ENCODE peak calls at places on chromosome 13, in eight cellular contexts. K is tibial nerve, L is IMR-90, Y is heart left ventricle, X is body of pancreas, H is sigmoid colon, T is NB4, M is uterus. V is an unnamed sample.

GRCh38 chr13:41398494-41399190 is 58.7 kb upstream of the RGCC start:
- DNase-seq in T (no peak), K (no peak), L (no peak), M (no peak), X (no peak), Y (no peak), H (no peak), V (no peak)

GRCh38 chr13:105016266-105016665 is 1519.2 kb downstream of the EFNB2 start:
- DNase-seq in X (no peak), Y (no peak), L (no peak), K (no peak), H (no peak), M (no peak), T (no peak), V (no peak)

GRCh38 chr13:103022328-103022727 is 43.9 kb downstream of the SLC10A2 start:
- DNase-seq in H (no peak), M (no peak), T (no peak), K (no peak), X (no peak), Y (no peak), L (no peak), V (no peak)

GRCh38 chr13:30266751-30267150 is 40.6 kb downstream of the KATNAL1 start:
- DNase-seq in Y (no peak), T (no peak), M (no peak), X (no peak), K (no peak), H (no peak), L (no peak), V (no peak)

GRCh38 chr13:66887088-66887487 is 343.0 kb downstream of the PCDH9 start:
- DNase-seq in T (no peak), H (no peak), X (no peak), K (no peak), Y (no peak), M (no peak), L (peak; percentile 57), V (no peak)

GRCh38 chr13:39451301-39451700 is 151.7 kb downstream of the LHFPL6 start:
- DNase-seq in K (peak; percentile 70), T (peak; percentile 85), X (no peak), H (no peak), M (no peak), Y (no peak), L (peak; percentile 16), V (peak; percentile 43)

GRCh38 chr13:46622918-46623256 is 69.9 kb downstream of the LRCH1 start:
- DNase-seq in Y (peak; percentile 61), L (peak; percentile 84), M (peak; percentile 65), H (peak; percentile 91), K (peak; percentile 63), T (no peak), X (peak; percentile 25), V (no peak)

GRCh38 chr13:73440296-73440895 is 381.6 kb downstream of the KLF5 start:
- DNase-seq in H (no peak), M (no peak), T (peak; percentile 6), Y (no peak), L (no peak), X (no peak), K (no peak), V (peak; percentile 36)

GRCh38 chr13:23141964-23142363 is 38.8 kb upstream of the SGCG start:
- DNase-seq in X (no peak), H (no peak), Y (no peak), M (no peak), L (no peak), K (no peak), T (no peak), V (no peak)

GRCh38 chr13:104837756-104838155 is 1697.7 kb downstream of the EFNB2 start:
- DNase-seq in M (no peak), Y (no peak), X (no peak), L (no peak), T (peak; percentile 91), K (no peak), H (no peak), V (no peak)

GRCh38 chr13:39483326-39483725 is 119.7 kb downstream of the LHFPL6 start:
- DNase-seq in H (no peak), K (no peak), L (peak; percentile 18), Y (no peak), T (no peak), M (no peak), X (no peak), V (no peak)

GRCh38 chr13:48009298-48009697 is 8.2 kb upstream of the SUCLA2 start:
- DNase-seq in K (no peak), T (peak; percentile 85), L (peak; percentile 51), M (no peak), Y (no peak), H (no peak), X (no peak), V (no peak)

GRCh38 chr13:31670831-31671617 is 68.3 kb upstream of the RXFP2 start:
- DNase-seq in M (no peak), K (no peak), T (no peak), L (no peak), H (no peak), X (no peak), Y (no peak), V (no peak)

GRCh38 chr13:46866150-46866549 is 30.7 kb downstream of the HTR2A start:
- DNase-seq in M (no peak), T (peak; percentile 98), L (peak; percentile 63), X (no peak), Y (peak; percentile 36), H (peak; percentile 74), K (peak; percentile 5), V (peak; percentile 50)

GRCh38 chr13:41756198-41756885 is 204.6 kb downstream of the VWA8 start:
- DNase-seq in X (no peak), L (no peak), H (no peak), T (peak; percentile 51), Y (no peak), K (no peak), M (no peak), V (no peak)

GRCh38 chr13:66926200-66926850 is 303.8 kb downstream of the PCDH9 start:
- DNase-seq in T (no peak), K (no peak), M (no peak), L (no peak), Y (no peak), X (no peak), H (no peak), V (no peak)

GRCh38 chr13:53821632-53822031 is 793.0 kb downstream of the OLFM4 start:
- DNase-seq in Y (no peak), M (no peak), H (peak; percentile 57), X (no peak), T (no peak), L (no peak), K (no peak), V (no peak)

GRCh38 chr13:97285221-97285955 is 63.3 kb downstream of the MBNL2 start:
- DNase-seq in M (no peak), X (no peak), H (no peak), Y (no peak), T (no peak), L (no peak), K (no peak), V (no peak)

DNA sequence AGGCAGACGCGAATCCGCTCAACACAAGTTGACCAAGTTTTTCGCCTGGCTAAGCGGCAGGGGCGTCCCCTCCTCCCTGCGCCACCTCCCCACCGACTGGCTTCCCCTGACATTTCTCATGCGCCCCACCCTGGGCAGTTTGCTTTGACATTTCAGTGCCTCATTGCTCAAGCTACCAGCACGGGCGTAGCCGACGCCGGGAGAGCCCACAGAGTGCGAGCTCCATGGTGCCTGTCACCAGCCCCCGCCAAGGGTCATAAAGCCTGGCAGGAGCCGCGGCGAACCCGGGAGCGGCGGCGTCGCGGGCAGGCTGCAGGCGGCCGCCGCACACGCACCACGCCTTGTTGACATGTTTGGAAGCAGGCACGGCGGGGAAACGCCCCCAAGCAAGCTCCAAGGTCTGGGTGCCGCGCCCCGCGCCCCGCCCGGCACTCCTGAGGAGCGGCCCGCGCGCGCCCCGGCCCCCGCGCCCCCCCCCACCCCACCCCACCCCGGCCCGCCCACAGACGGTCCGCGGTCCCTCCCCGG is 640 bp downstream of the FBXL3 start:
- DNase-seq in Y (peak; percentile 92), X (peak; percentile 87), T (peak; percentile 91), H (peak; percentile 90), K (peak; percentile 70), M (peak; percentile 80), L (peak; percentile 37), V (peak; percentile 91)
- TF ChIP-seq POLR2A in Y (no peak), X (no peak), T (no peak), H (no peak), K (peak; percentile 16), M (no peak), L (no peak), V (no peak)

GRCh38 chr13:45341034-45341798 is at the start of gene TPT1:
- DNase-seq in H (peak; percentile 100), M (peak; percentile 100), T (peak; percentile 99), K (peak; percentile 97), L (peak; percentile 98), X (peak; percentile 99), Y (peak; percentile 99), V (peak; percentile 100)

GRCh38 chr13:45339867-45340266 is 1.1 kb downstream of the TPT1 start:
- DNase-seq in M (no peak), X (no peak), Y (no peak), L (no peak), K (no peak), T (no peak), H (no peak), V (no peak)

GRCh38 chr13:45339399-45339798 is 1.6 kb downstream of the TPT1 start:
- DNase-seq in Y (no peak), X (no peak), M (no peak), K (no peak), T (no peak), L (no peak), H (no peak), V (no peak)

GRCh38 chr13:45341799-45342584 is 1.0 kb upstream of the TPT1 start:
- DNase-seq in H (peak; percentile 83), K (peak; percentile 45), L (no peak), M (peak; percentile 47), Y (peak; percentile 54), X (peak; percentile 57), T (peak; percentile 83), V (peak; percentile 60)

GRCh38 chr13:45340422-45341033 is 455 bp downstream of the TPT1 start:
- DNase-seq in X (peak; percentile 92), T (peak; percentile 95), K (peak; percentile 86), L (peak; percentile 91), H (peak; percentile 97), M (peak; percentile 96), Y (peak; percentile 93), V (peak; percentile 87)
- TF ChIP-seq POLR2A in X (no peak), T (no peak), K (no peak), L (peak; percentile 71), H (peak; percentile 42), M (no peak), Y (no peak), V (no peak)

DNA sequence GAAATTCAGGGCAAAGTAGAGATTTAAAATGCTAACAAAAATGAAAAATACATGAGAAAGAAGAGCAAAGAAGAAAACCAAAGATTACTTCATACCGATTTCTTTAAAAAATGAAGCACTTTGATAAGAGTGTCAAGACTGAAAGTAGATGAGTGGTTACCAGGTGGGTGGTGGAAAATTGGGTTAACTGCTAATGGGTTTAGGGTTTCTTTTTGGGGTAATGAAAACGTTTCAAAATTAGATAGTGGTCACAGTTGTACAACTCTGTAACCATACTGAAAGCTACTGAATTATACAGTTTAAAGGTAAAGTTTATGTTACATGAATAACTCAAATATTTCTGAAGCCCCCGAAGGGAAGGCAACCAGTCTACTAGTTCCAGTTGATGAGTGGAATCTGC is 179.4 kb downstream of the NDFIP2 start:
- DNase-seq in X (no peak), Y (no peak), M (no peak), H (no peak), L (no peak), K (no peak), T (no peak), V (no peak)
- TF ChIP-seq POLR2A in X (no peak), Y (no peak), M (no peak), H (no peak), L (no peak), K (no peak), T (no peak), V (no peak)

GRCh38 chr13:110478405-110479214 is 82.9 kb downstream of the RAB20 start:
- DNase-seq in T (no peak), H (no peak), Y (no peak), M (no peak), K (no peak), X (no peak), L (no peak), V (no peak)
- TF ChIP-seq POLR2A in T (no peak), H (no peak), Y (no peak), M (no peak), K (no peak), X (no peak), L (no peak), V (no peak)

V was measured in erythroblast.